ENCODE peak calls at places on chromosome 15, in nine cellular contexts. One of them, this sample, is unnamed.

GRCh38 chr15:50330921-50331320 is 24.1 kb downstream of the GABPB1 start:
- DNase-seq in MM.1S: no peak
- DNase-seq in HCT116: no peak
- DNase-seq in GM23248: peak; percentile 26
- DNase-seq in hepatocyte: no peak
- DNase-seq in PC-3: no peak
- DNase-seq in SK-N-SH: no peak
- DNase-seq in OCI-LY7: no peak
- DNase-seq in neural progenitor cell: no peak
- DNase-seq in this sample: peak; percentile 78

GRCh38 chr15:87618203-87618725 is 638.3 kb downstream of the NTRK3 start:
- DNase-seq in HCT116: no peak
- DNase-seq in SK-N-SH: no peak
- DNase-seq in GM23248: peak; percentile 7
- DNase-seq in neural progenitor cell: no peak
- DNase-seq in hepatocyte: no peak
- DNase-seq in OCI-LY7: no peak
- DNase-seq in PC-3: no peak
- DNase-seq in MM.1S: no peak
- DNase-seq in this sample: no peak

GRCh38 chr15:81071130-81071529 is 62.9 kb upstream of the CFAP161 start:
- DNase-seq in GM23248: peak; percentile 66
- DNase-seq in HCT116: no peak
- DNase-seq in SK-N-SH: no peak
- DNase-seq in hepatocyte: no peak
- DNase-seq in MM.1S: no peak
- DNase-seq in OCI-LY7: no peak
- DNase-seq in neural progenitor cell: no peak
- DNase-seq in PC-3: no peak
- DNase-seq in this sample: no peak

GRCh38 chr15:91887921-91888373 is 34.4 kb downstream of the SLCO3A1 start:
- DNase-seq in PC-3: no peak
- DNase-seq in MM.1S: no peak
- DNase-seq in neural progenitor cell: no peak
- DNase-seq in OCI-LY7: no peak
- DNase-seq in SK-N-SH: no peak
- DNase-seq in hepatocyte: no peak
- DNase-seq in GM23248: peak; percentile 28
- DNase-seq in HCT116: no peak
- DNase-seq in this sample: no peak

GRCh38 chr15:84669726-84670125 is 11.7 kb upstream of the NMB start:
- DNase-seq in GM23248: peak; percentile 93
- DNase-seq in hepatocyte: no peak
- DNase-seq in PC-3: no peak
- DNase-seq in HCT116: no peak
- DNase-seq in MM.1S: no peak
- DNase-seq in neural progenitor cell: no peak
- DNase-seq in SK-N-SH: no peak
- DNase-seq in OCI-LY7: no peak
- DNase-seq in this sample: no peak

GRCh38 chr15:47411733-47412530 is 305.4 kb upstream of the SEMA6D start:
- DNase-seq in SK-N-SH: peak; percentile 31
- DNase-seq in hepatocyte: no peak
- DNase-seq in HCT116: no peak
- DNase-seq in MM.1S: no peak
- DNase-seq in PC-3: no peak
- DNase-seq in OCI-LY7: no peak
- DNase-seq in GM23248: no peak
- DNase-seq in neural progenitor cell: no peak
- DNase-seq in this sample: no peak

GRCh38 chr15:59160880-59161593 is 45.6 kb upstream of the LDHAL6B start:
- DNase-seq in HCT116: no peak
- DNase-seq in OCI-LY7: peak; percentile 35
- DNase-seq in hepatocyte: peak; percentile 28
- DNase-seq in MM.1S: peak; percentile 81
- DNase-seq in PC-3: peak; percentile 49
- DNase-seq in neural progenitor cell: peak; percentile 61
- DNase-seq in SK-N-SH: peak; percentile 72
- DNase-seq in GM23248: peak; percentile 26
- DNase-seq in this sample: peak; percentile 79

GRCh38 chr15:45427085-45427484 is 48.7 kb upstream of the GATM start:
- DNase-seq in OCI-LY7: no peak
- DNase-seq in HCT116: no peak
- DNase-seq in hepatocyte: no peak
- DNase-seq in MM.1S: no peak
- DNase-seq in GM23248: no peak
- DNase-seq in neural progenitor cell: no peak
- DNase-seq in PC-3: no peak
- DNase-seq in SK-N-SH: no peak
- DNase-seq in this sample: no peak

GRCh38 chr15:77974098-77974414 is 103.5 kb downstream of the TBC1D2B start:
- DNase-seq in MM.1S: no peak
- DNase-seq in SK-N-SH: peak; percentile 66
- DNase-seq in hepatocyte: no peak
- DNase-seq in HCT116: no peak
- DNase-seq in PC-3: no peak
- DNase-seq in neural progenitor cell: no peak
- DNase-seq in OCI-LY7: no peak
- DNase-seq in GM23248: peak; percentile 86
- DNase-seq in this sample: no peak

GRCh38 chr15:98529205-98530145 is 118.9 kb upstream of the IGF1R start:
- DNase-seq in HCT116: no peak
- DNase-seq in MM.1S: no peak
- DNase-seq in SK-N-SH: no peak
- DNase-seq in OCI-LY7: no peak
- DNase-seq in neural progenitor cell: no peak
- DNase-seq in PC-3: no peak
- DNase-seq in hepatocyte: no peak
- DNase-seq in GM23248: no peak
- DNase-seq in this sample: no peak

DNA sequence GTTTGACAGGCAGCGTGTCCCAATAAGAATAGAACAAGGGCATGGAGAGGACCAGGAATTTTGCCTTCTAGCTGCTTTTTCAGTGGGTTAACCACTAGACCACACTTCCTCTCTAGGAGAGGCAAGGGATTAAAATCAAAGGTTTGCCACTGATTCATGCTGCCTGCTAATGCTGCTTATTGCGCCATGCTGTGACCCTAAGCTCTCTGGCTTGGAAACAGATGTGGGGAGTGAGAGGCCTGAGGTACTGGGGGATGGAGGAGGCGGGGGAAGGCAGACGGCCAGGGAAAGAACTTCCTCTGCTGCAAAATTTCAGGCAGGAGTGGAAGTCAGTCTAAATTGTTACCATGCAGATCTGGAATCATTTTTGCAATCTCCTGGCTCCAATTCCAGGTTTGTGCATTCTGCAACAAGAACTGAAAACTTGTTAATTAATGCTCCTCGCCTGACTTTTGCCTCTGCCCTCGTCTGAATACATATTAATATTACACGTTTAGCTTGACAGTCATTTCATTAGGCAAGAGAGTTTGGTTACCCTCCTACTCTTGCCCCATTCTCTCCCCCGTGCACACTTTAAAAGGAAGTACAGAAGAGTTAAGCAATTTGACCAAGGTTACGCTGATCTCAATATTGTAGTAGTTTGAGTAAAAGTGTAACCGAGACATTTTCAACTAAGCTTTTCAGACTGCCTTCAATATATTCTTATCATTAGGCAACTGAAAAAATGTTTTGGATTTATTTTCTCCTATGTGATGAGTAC is 121.7 kb upstream of the SPRED1 start:
- DNase-seq in hepatocyte: peak; percentile 74
- DNase-seq in MM.1S: peak; percentile 31
- DNase-seq in PC-3: peak; percentile 92
- DNase-seq in HCT116: no peak
- DNase-seq in OCI-LY7: peak; percentile 20
- DNase-seq in SK-N-SH: peak; percentile 17
- DNase-seq in GM23248: peak; percentile 98
- DNase-seq in neural progenitor cell: peak; percentile 61
- DNase-seq in this sample: peak; percentile 28
- TF ChIP-seq EZH2phosphoT487 in hepatocyte: no peak
- TF ChIP-seq EZH2phosphoT487 in MM.1S: no peak
- TF ChIP-seq EZH2phosphoT487 in PC-3: no peak
- TF ChIP-seq EZH2phosphoT487 in HCT116: no peak
- TF ChIP-seq EZH2phosphoT487 in OCI-LY7: no peak
- TF ChIP-seq EZH2phosphoT487 in SK-N-SH: no peak
- TF ChIP-seq EZH2phosphoT487 in GM23248: peak; percentile 68
- TF ChIP-seq EZH2phosphoT487 in neural progenitor cell: no peak
- TF ChIP-seq EZH2phosphoT487 in this sample: no peak

GRCh38 chr15:94451461-94451860 is 220.1 kb downstream of the MCTP2 start:
- DNase-seq in HCT116: no peak
- DNase-seq in SK-N-SH: no peak
- DNase-seq in OCI-LY7: no peak
- DNase-seq in MM.1S: no peak
- DNase-seq in hepatocyte: no peak
- DNase-seq in GM23248: no peak
- DNase-seq in PC-3: no peak
- DNase-seq in neural progenitor cell: no peak
- DNase-seq in this sample: no peak

GRCh38 chr15:94455297-94455696 is 223.9 kb downstream of the MCTP2 start:
- DNase-seq in OCI-LY7: no peak
- DNase-seq in HCT116: no peak
- DNase-seq in SK-N-SH: no peak
- DNase-seq in PC-3: no peak
- DNase-seq in hepatocyte: no peak
- DNase-seq in neural progenitor cell: no peak
- DNase-seq in MM.1S: no peak
- DNase-seq in GM23248: no peak
- DNase-seq in this sample: peak; percentile 8

GRCh38 chr15:94456246-94456645 is 224.9 kb downstream of the MCTP2 start:
- DNase-seq in GM23248: no peak
- DNase-seq in MM.1S: no peak
- DNase-seq in OCI-LY7: no peak
- DNase-seq in HCT116: no peak
- DNase-seq in SK-N-SH: no peak
- DNase-seq in neural progenitor cell: no peak
- DNase-seq in hepatocyte: no peak
- DNase-seq in PC-3: no peak
- DNase-seq in this sample: no peak

DNA sequence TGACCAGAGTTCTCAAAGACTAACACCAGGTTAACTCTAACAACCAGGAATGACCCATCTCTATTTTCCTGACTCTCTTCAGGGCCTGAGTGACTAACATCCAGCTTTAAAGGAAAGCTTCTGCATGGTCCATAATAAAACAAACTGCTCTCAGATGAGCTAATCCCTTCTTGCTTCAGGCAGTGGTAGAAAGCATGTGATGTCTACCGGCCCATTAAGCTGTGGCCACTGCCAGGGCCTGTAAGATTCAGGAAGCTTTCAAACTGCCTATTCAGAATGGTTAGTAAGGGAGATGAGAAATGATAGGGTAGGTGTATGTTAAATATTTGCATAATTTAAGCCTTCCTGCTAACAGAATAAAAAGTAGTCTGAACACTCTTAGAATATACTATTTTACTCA is 221.9 kb downstream of the MCTP2 start:
- DNase-seq in OCI-LY7: no peak
- DNase-seq in GM23248: no peak
- DNase-seq in SK-N-SH: no peak
- DNase-seq in HCT116: no peak
- DNase-seq in hepatocyte: no peak
- DNase-seq in PC-3: no peak
- DNase-seq in MM.1S: no peak
- DNase-seq in neural progenitor cell: no peak
- DNase-seq in this sample: no peak
- H3K27ac ChIP-seq in OCI-LY7: no peak overlapping the region
- H3K27ac ChIP-seq in GM23248: no peak overlapping the region
- H3K27ac ChIP-seq in SK-N-SH: no peak overlapping the region
- H3K27ac ChIP-seq in HCT116: no peak overlapping the region
- H3K27ac ChIP-seq in hepatocyte: no peak overlapping the region
- H3K27ac ChIP-seq in PC-3: no peak overlapping the region
- H3K27ac ChIP-seq in MM.1S: no peak overlapping the region
- H3K27ac ChIP-seq in neural progenitor cell: no peak overlapping the region
- H3K27ac ChIP-seq in this sample: no peak overlapping the region

GRCh38 chr15:64693134-64693533 is 82.3 kb downstream of the RBPMS2 start:
- DNase-seq in hepatocyte: peak; percentile 66
- DNase-seq in SK-N-SH: no peak
- DNase-seq in MM.1S: no peak
- DNase-seq in PC-3: peak; percentile 45
- DNase-seq in OCI-LY7: no peak
- DNase-seq in neural progenitor cell: no peak
- DNase-seq in GM23248: peak; percentile 94
- DNase-seq in HCT116: no peak
- DNase-seq in this sample: no peak
- H3K79me2 ChIP-seq in hepatocyte: peaks cover 68% of the 10 kb centered on the region
- H3K79me2 ChIP-seq in SK-N-SH: peaks cover 68% of the 10 kb centered on the region
- H3K79me2 ChIP-seq in MM.1S: peaks cover 43% of the 10 kb centered on the region
- H3K79me2 ChIP-seq in PC-3: peaks cover 32% of the 10 kb centered on the region
- H3K79me2 ChIP-seq in OCI-LY7: peaks cover 6% of the 10 kb centered on the region
- H3K79me2 ChIP-seq in neural progenitor cell: peaks cover 73% of the 10 kb centered on the region
- H3K79me2 ChIP-seq in GM23248: peaks cover 74% of the 10 kb centered on the region
- H3K79me2 ChIP-seq in HCT116: peaks cover 38% of the 10 kb centered on the region
- H3K79me2 ChIP-seq in this sample: peaks cover 78% of the 10 kb centered on the region

GRCh38 chr15:83324799-83325198 is 40.3 kb upstream of the BNC1 start:
- DNase-seq in OCI-LY7: no peak
- DNase-seq in PC-3: no peak
- DNase-seq in hepatocyte: no peak
- DNase-seq in SK-N-SH: no peak
- DNase-seq in HCT116: no peak
- DNase-seq in GM23248: peak; percentile 15
- DNase-seq in neural progenitor cell: no peak
- DNase-seq in MM.1S: no peak
- DNase-seq in this sample: no peak

GRCh38 chr15:83320404-83320803 is 35.9 kb upstream of the BNC1 start:
- DNase-seq in PC-3: no peak
- DNase-seq in neural progenitor cell: no peak
- DNase-seq in MM.1S: no peak
- DNase-seq in HCT116: no peak
- DNase-seq in OCI-LY7: no peak
- DNase-seq in GM23248: peak; percentile 17
- DNase-seq in SK-N-SH: no peak
- DNase-seq in hepatocyte: no peak
- DNase-seq in this sample: no peak

GRCh38 chr15:83320831-83321230 is 36.4 kb upstream of the BNC1 start:
- DNase-seq in hepatocyte: no peak
- DNase-seq in neural progenitor cell: no peak
- DNase-seq in OCI-LY7: no peak
- DNase-seq in SK-N-SH: no peak
- DNase-seq in MM.1S: no peak
- DNase-seq in HCT116: no peak
- DNase-seq in GM23248: peak; percentile 59
- DNase-seq in PC-3: no peak
- DNase-seq in this sample: no peak

GRCh38 chr15:83322061-83322460 is 37.6 kb upstream of the BNC1 start:
- DNase-seq in HCT116: no peak
- DNase-seq in SK-N-SH: no peak
- DNase-seq in neural progenitor cell: no peak
- DNase-seq in OCI-LY7: no peak
- DNase-seq in PC-3: no peak
- DNase-seq in MM.1S: no peak
- DNase-seq in hepatocyte: no peak
- DNase-seq in GM23248: peak; percentile 24
- DNase-seq in this sample: peak; percentile 14

DNA sequence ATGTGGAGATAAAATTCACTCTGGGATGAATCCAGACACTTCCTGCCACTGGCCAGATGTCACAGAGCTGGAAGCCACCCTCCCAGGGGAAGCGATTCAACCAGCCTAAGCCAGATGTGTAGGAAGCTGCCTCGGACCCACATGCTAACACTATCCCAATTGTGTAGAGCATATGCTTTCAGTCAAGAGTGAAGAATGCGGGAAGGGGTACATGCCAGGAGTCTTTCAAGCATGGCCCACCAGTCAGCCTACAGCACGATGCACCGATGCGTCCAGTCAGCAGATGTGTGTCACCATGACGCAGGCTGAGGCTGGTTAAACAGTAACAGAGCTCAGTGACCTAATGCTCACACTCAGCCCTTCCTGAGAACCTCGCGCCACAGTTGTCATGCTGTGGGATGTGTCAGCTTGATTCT is 38.8 kb upstream of the BNC1 start:
- DNase-seq in neural progenitor cell: no peak
- DNase-seq in GM23248: peak; percentile 99
- DNase-seq in OCI-LY7: no peak
- DNase-seq in hepatocyte: peak; percentile 76
- DNase-seq in SK-N-SH: peak; percentile 4
- DNase-seq in HCT116: no peak
- DNase-seq in PC-3: peak; percentile 76
- DNase-seq in MM.1S: no peak
- DNase-seq in this sample: no peak
- TF ChIP-seq EZH2phosphoT487 in neural progenitor cell: no peak
- TF ChIP-seq EZH2phosphoT487 in GM23248: no peak
- TF ChIP-seq EZH2phosphoT487 in OCI-LY7: no peak
- TF ChIP-seq EZH2phosphoT487 in hepatocyte: no peak
- TF ChIP-seq EZH2phosphoT487 in SK-N-SH: no peak
- TF ChIP-seq EZH2phosphoT487 in HCT116: no peak
- TF ChIP-seq EZH2phosphoT487 in PC-3: no peak
- TF ChIP-seq EZH2phosphoT487 in MM.1S: no peak
- TF ChIP-seq EZH2phosphoT487 in this sample: no peak